ENCODE peak calls at places on chromosomes 12 and 14, in ten cellular contexts. O, L, A, N, U, G, S, Y, V and Z are unnamed samples.

GRCh38 chr14:80906946-80907345 is 34.6 kb downstream of the CEP128 start:
- DNase-seq in O (no peak), L (no peak), A (no peak), N (no peak), U (no peak), G (no peak), S (no peak), Y (no peak), V (no peak), Z (no peak)

GRCh38 chr14:84107835-84108343 is 1422.1 kb upstream of the FLRT2 start:
- DNase-seq in O (no peak), L (no peak), A (no peak), N (no peak), U (no peak), G (no peak), S (no peak), Y (no peak), V (no peak), Z (no peak)

GRCh38 chr12:2049604-2050540 is 2.9 kb upstream of the CACNA1C start:
- DNase-seq in O (no peak), L (no peak), A (no peak), N (no peak), U (no peak), G (peak), S (no peak), Y (no peak), V (no peak), Z (no peak)

GRCh38 chr12:109482894-109483293 is 5.5 kb downstream of the UBE3B start:
- DNase-seq in O (no peak), L (no peak), A (no peak), N (no peak), U (no peak), G (no peak), S (no peak), Y (no peak), V (no peak), Z (no peak)

GRCh38 chr14:100578552-100578951 is 8.7 kb downstream of the BEGAIN start:
- DNase-seq in O (no peak), L (peak), A (no peak), N (no peak), U (no peak), G (no peak), S (no peak), Y (no peak), V (peak), Z (no peak)

GRCh38 chr14:84963518-84963917 is 566.4 kb upstream of the FLRT2 start:
- DNase-seq in O (no peak), L (no peak), A (no peak), N (no peak), U (no peak), G (no peak), S (no peak), Y (no peak), V (no peak), Z (no peak)

GRCh38 chr12:10612954-10613333 is 465 bp downstream of the MAGOHB start:
- DNase-seq in O (no peak), L (no peak), A (no peak), N (no peak), U (no peak), G (no peak), S (no peak), Y (no peak), V (peak), Z (no peak)

GRCh38 chr14:105281354-105282097 is 19.3 kb downstream of the BRF1 start:
- DNase-seq in O (no peak), L (peak), A (no peak), N (no peak), U (peak), G (peak), S (peak), Y (no peak), V (no peak), Z (peak)

GRCh38 chr14:73241481-73242165 is 4.3 kb downstream of the PAPLN start:
- DNase-seq in O (no peak), L (no peak), A (no peak), N (no peak), U (no peak), G (no peak), S (no peak), Y (no peak), V (no peak), Z (no peak)

GRCh38 chr12:106282457-106283097 is 20.0 kb upstream of the TCP11L2 start:
- DNase-seq in O (no peak), L (peak), A (peak), N (no peak), U (peak), G (peak), S (peak), Y (peak), V (peak), Z (peak)

GRCh38 chr14:101255765-101256125 is 305.6 kb upstream of the DIO3 start:
- DNase-seq in O (no peak), L (no peak), A (no peak), N (no peak), U (no peak), G (no peak), S (no peak), Y (no peak), V (no peak), Z (no peak)

GRCh38 chr12:3684449-3685051 is 68.4 kb downstream of the CRACR2A start:
- DNase-seq in O (no peak), L (no peak), A (no peak), N (no peak), U (no peak), G (no peak), S (peak), Y (no peak), V (no peak), Z (no peak)

GRCh38 chr12:93862424-93862823 is 185.2 kb downstream of the CRADD start:
- DNase-seq in O (no peak), L (no peak), A (no peak), N (no peak), U (no peak), G (no peak), S (no peak), Y (no peak), V (no peak), Z (no peak)

GRCh38 chr12:106108187-106108816 is 30.5 kb downstream of the NUAK1 start:
- DNase-seq in O (no peak), L (no peak), A (no peak), N (no peak), U (no peak), G (no peak), S (no peak), Y (no peak), V (peak), Z (no peak)

GRCh38 chr14:99522457-99522891 is 41.3 kb downstream of the CCNK start:
- DNase-seq in O (no peak), L (no peak), A (no peak), N (no peak), U (no peak), G (peak), S (peak), Y (peak), V (no peak), Z (no peak)

GRCh38 chr12:108237272-108237671 is 101.8 kb downstream of the CMKLR1 start:
- DNase-seq in O (no peak), L (no peak), A (no peak), N (no peak), U (no peak), G (no peak), S (no peak), Y (no peak), V (peak), Z (no peak)

GRCh38 chr12:72264548-72265175 is 7.5 kb upstream of the TRHDE start:
- DNase-seq in O (no peak), L (no peak), A (no peak), N (no peak), U (no peak), G (no peak), S (no peak), Y (no peak), V (no peak), Z (no peak)

GRCh38 chr14:32900602-32901001 is 38.1 kb upstream of the NPAS3 start:
- DNase-seq in O (no peak), L (no peak), A (no peak), N (no peak), U (no peak), G (peak), S (no peak), Y (no peak), V (no peak), Z (no peak)

GRCh38 chr14:63972323-63972932 is 119.6 kb downstream of the SYNE2 start:
- DNase-seq in O (no peak), L (no peak), A (no peak), N (no peak), U (no peak), G (no peak), S (no peak), Y (no peak), V (no peak), Z (no peak)

GRCh38 chr14:78598046-78598652 is 428.0 kb downstream of the NRXN3 start:
- DNase-seq in O (no peak), L (peak), A (peak), N (peak), U (peak), G (peak), S (peak), Y (peak), V (peak), Z (peak)

GRCh38 chr12:11576104-11576503 is 73.4 kb upstream of the ETV6 start:
- DNase-seq in O (no peak), L (peak), A (no peak), N (no peak), U (no peak), G (peak), S (no peak), Y (no peak), V (no peak), Z (no peak)

GRCh38 chr12:82867782-82868505 is 181.2 kb downstream of the TMTC2 start:
- DNase-seq in O (no peak), L (no peak), A (no peak), N (no peak), U (no peak), G (no peak), S (no peak), Y (no peak), V (no peak), Z (no peak)

GRCh38 chr12:71130670-71131069 is 27.1 kb downstream of the TSPAN8 start:
- DNase-seq in O (no peak), L (no peak), A (no peak), N (no peak), U (no peak), G (no peak), S (no peak), Y (no peak), V (no peak), Z (no peak)

GRCh38 chr14:54857830-54858269 is 44.8 kb downstream of the GCH1 start:
- DNase-seq in O (no peak), L (no peak), A (no peak), N (no peak), U (no peak), G (peak), S (no peak), Y (no peak), V (no peak), Z (peak)

GRCh38 chr12:3951380-3952135 is 78.4 kb upstream of the PARP11 start:
- DNase-seq in O (no peak), L (peak), A (no peak), N (no peak), U (no peak), G (no peak), S (no peak), Y (no peak), V (no peak), Z (no peak)

GRCh38 chr14:54617467-54617866 is 50.5 kb downstream of the SAMD4A start:
- DNase-seq in O (no peak), L (no peak), A (no peak), N (no peak), U (no peak), G (no peak), S (no peak), Y (no peak), V (no peak), Z (no peak)

GRCh38 chr14:81247271-81247766 is 26.6 kb upstream of the GTF2A1 start:
- DNase-seq in O (no peak), L (no peak), A (no peak), N (no peak), U (no peak), G (no peak), S (no peak), Y (no peak), V (no peak), Z (no peak)

GRCh38 chr12:100899301-100899700 is 104.7 kb downstream of the ANO4 start:
- DNase-seq in O (no peak), L (no peak), A (no peak), N (no peak), U (no peak), G (no peak), S (no peak), Y (no peak), V (no peak), Z (no peak)

GRCh38 chr12:131098178-131098981 is 144.7 kb downstream of the ADGRD1 start:
- DNase-seq in O (peak), L (no peak), A (no peak), N (no peak), U (no peak), G (no peak), S (no peak), Y (peak), V (peak), Z (no peak)

GRCh38 chr12:49868449-49868848 is 25.5 kb upstream of the BCDIN3D start:
- DNase-seq in O (peak), L (no peak), A (no peak), N (no peak), U (no peak), G (no peak), S (no peak), Y (no peak), V (no peak), Z (no peak)

DNA sequence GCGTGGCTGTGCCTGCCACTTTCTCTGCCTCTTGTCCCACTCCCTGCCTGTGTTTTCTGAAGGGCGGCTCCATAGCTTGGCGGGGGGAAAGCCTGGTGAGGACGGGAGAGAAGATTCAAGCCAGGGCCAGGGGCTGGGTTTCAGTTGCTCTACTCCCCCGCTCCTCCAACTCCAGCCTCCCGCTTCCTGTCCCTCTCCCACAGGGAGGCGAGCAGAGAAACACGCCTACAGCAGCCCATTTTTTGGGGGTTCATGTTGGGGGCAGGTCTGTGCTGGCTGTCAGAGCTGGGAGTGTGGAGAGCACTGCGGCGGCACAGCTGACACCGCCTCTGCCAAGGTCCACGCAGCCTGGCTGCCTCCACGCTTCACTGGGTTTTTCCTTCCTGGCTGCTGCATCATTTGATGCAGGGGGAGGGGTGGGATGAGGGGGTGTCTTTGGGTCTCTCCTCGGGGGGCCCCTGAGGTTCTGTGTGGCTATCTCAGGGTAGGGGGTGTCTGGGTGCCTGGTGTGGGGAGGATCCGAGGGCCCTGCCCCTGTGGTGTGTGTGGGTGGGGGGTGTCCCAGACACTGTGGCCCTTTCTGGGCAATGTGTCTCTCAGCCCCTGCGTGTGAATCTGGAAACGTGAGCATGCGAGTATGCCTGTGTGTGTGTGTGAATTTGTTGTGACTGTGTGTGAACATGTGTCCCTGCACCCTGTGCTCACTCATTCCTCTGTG is 10.7 kb upstream of the KRT80 start:
- DNase-seq in O (peak), L (peak), A (no peak), N (no peak), U (no peak), G (no peak), S (peak), Y (peak), V (no peak), Z (no peak)
- TF ChIP-seq CTCF in O (no peak), L (no peak), A (no peak), N (no peak), U (no peak), G (no peak), S (no peak), Y (no peak), V (no peak), Z (no peak)

DNA sequence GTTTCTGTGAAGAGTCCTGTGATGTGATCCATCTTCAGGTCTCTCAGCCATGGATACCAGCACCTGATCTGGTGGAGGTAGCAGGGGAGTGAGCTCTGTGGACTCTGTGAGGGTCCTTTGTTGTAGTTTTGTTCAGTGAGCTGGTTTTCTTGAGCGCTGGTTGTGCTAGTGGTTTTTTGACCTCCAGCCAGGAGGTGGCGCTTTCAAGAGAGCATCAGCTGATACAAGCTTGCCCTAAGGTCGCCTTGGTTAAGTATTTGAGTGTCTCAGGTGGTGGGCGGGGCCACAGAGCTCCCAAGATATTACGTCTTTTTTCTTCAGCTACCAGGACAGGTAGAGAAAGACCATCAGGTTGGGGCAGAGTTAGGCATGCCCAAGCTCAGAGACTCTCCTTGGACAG is 139.7 kb downstream of the TTLL5 start:
- DNase-seq in O (no peak), L (peak), A (no peak), N (no peak), U (no peak), G (no peak), S (no peak), Y (no peak), V (peak), Z (no peak)
- TF ChIP-seq CTCF in O (no peak), L (no peak), A (no peak), N (no peak), U (no peak), G (no peak), S (no peak), Y (no peak), V (peak), Z (no peak)

GRCh38 chr12:98671459-98671858 is 26.4 kb downstream of the APAF1 start:
- DNase-seq in O (no peak), L (no peak), A (no peak), N (no peak), U (no peak), G (no peak), S (no peak), Y (no peak), V (no peak), Z (no peak)
- TF ChIP-seq CTCF in O (no peak), L (no peak), A (no peak), N (no peak), U (no peak), G (no peak), S (no peak), Y (no peak), V (no peak), Z (no peak)

GRCh38 chr14:24315807-24316596 is 4.7 kb downstream of the LTB4R start:
- DNase-seq in O (peak), L (no peak), A (no peak), N (no peak), U (no peak), G (peak), S (no peak), Y (peak), V (peak), Z (no peak)
- TF ChIP-seq CTCF in O (peak), L (no peak), A (no peak), N (no peak), U (no peak), G (no peak), S (no peak), Y (peak), V (no peak), Z (no peak)

GRCh38 chr12:102461501-102461900 is 18.9 kb downstream of the IGF1 start:
- DNase-seq in O (no peak), L (no peak), A (no peak), N (no peak), U (no peak), G (no peak), S (no peak), Y (no peak), V (no peak), Z (no peak)
- TF ChIP-seq CTCF in O (no peak), L (no peak), A (no peak), N (no peak), U (no peak), G (no peak), S (no peak), Y (no peak), V (no peak), Z (no peak)

GRCh38 chr12:127236491-127236890 is 1030.5 kb upstream of the TMEM132C start:
- DNase-seq in O (no peak), L (no peak), A (no peak), N (no peak), U (no peak), G (no peak), S (no peak), Y (no peak), V (no peak), Z (no peak)
- TF ChIP-seq CTCF in O (no peak), L (no peak), A (no peak), N (no peak), U (no peak), G (no peak), S (no peak), Y (no peak), V (no peak), Z (no peak)

GRCh38 chr14:43408472-43408871 is 1098.6 kb downstream of the FSCB start:
- DNase-seq in O (no peak), L (no peak), A (no peak), N (no peak), U (no peak), G (no peak), S (no peak), Y (no peak), V (no peak), Z (no peak)

GRCh38 chr14:43407721-43408120 is 1099.4 kb downstream of the FSCB start:
- DNase-seq in O (no peak), L (no peak), A (no peak), N (no peak), U (no peak), G (no peak), S (no peak), Y (no peak), V (no peak), Z (no peak)

GRCh38 chr14:43410631-43411030 is 1096.5 kb downstream of the FSCB start:
- DNase-seq in O (peak), L (no peak), A (no peak), N (no peak), U (no peak), G (no peak), S (no peak), Y (no peak), V (peak), Z (no peak)

GRCh38 chr14:43411841-43412240 is 1095.2 kb downstream of the FSCB start:
- DNase-seq in O (no peak), L (no peak), A (no peak), N (no peak), U (no peak), G (no peak), S (no peak), Y (no peak), V (no peak), Z (no peak)

GRCh38 chr14:43406936-43407335 is 1100.1 kb downstream of the FSCB start:
- DNase-seq in O (no peak), L (no peak), A (no peak), N (no peak), U (no peak), G (no peak), S (no peak), Y (no peak), V (no peak), Z (no peak)
- TF ChIP-seq CTCF in O (no peak), L (no peak), A (no peak), N (no peak), U (no peak), G (no peak), S (no peak), Y (no peak), V (no peak), Z (no peak)